ENCODE peak calls at places on chromosome 5, in four cellular contexts. F is IMR-90, G is mesendoderm, B is H1. L is an unnamed sample.

GRCh38 chr5:138595396-138595795 is 20.2 kb upstream of the HSPA9 start:
- DNase-seq in B (no peak), G (peak; percentile 46), F (no peak), L (no peak)

GRCh38 chr5:79795764-79796398 is 106.2 kb downstream of the CMYA5 start:
- DNase-seq in F (no peak), B (no peak), G (no peak), L (no peak)

GRCh38 chr5:7678057-7678456 is 172.9 kb downstream of the CFAP90 start:
- DNase-seq in F (no peak), B (no peak), G (no peak), L (no peak)

GRCh38 chr5:151082976-151083651 is 2.3 kb upstream of the TNIP1 start:
- DNase-seq in F (peak; percentile 36), B (no peak), G (no peak), L (no peak)

GRCh38 chr5:83281658-83282057 is 189.9 kb upstream of the VCAN start:
- DNase-seq in B (no peak), F (peak; percentile 35), G (no peak), L (no peak)

GRCh38 chr5:171162602-171163001 is 146.4 kb upstream of the TLX3 start:
- DNase-seq in B (peak; percentile 72), F (peak; percentile 25), G (peak; percentile 73), L (peak; percentile 76)

GRCh38 chr5:15601274-15601673 is 101.3 kb downstream of the FBXL7 start:
- DNase-seq in F (peak; percentile 13), B (no peak), G (peak; percentile 38), L (no peak)

GRCh38 chr5:68290260-68290674 is 74.7 kb downstream of the PIK3R1 start:
- DNase-seq in F (peak; percentile 54), G (no peak), B (no peak), L (no peak)

GRCh38 chr5:469752-470483 is 26.9 kb downstream of the EXOC3 start:
- DNase-seq in F (no peak), G (no peak), B (no peak), L (no peak)

GRCh38 chr5:39132128-39132447 is 57.9 kb upstream of the RICTOR start:
- DNase-seq in B (no peak), F (no peak), G (no peak), L (no peak)

GRCh38 chr5:11904270-11904906 is at the start of gene CTNND2:
- DNase-seq in G (peak; percentile 92), F (no peak), B (peak; percentile 87), L (peak; percentile 85)
- H4K8ac ChIP-seq in G (no peak within 1 kb of the TSS), F (no peak within 1 kb of the TSS), B (no peak within 1 kb of the TSS), L (no peak within 1 kb of the TSS)

GRCh38 chr5:103541114-103541513 is 21.5 kb downstream of the NUDT12 start:
- DNase-seq in G (no peak), F (no peak), B (no peak), L (no peak)
- H3K56ac ChIP-seq in G (no peak overlapping the region), F (no peak overlapping the region), B (no peak overlapping the region), L (no peak overlapping the region)

DNA sequence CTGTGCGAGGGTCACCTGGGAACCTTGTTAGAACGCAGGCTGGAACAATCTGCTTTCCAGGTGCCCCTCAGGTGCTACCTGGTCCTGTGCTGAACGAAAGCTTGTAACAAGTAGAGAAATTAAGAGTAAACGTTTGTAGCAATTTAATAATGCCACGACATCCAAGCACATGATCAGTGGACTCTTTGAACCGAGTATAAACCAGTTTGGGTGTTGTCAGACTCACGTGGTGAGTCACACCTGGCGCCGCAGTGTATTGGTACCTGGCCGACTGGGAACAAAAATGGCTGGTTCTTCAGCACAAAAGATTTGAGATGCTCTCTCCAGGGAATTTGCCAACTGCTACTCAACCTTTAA is 913 bp upstream of the MYO10 start:
- DNase-seq in B (no peak), F (no peak), G (no peak), L (no peak)
- H4K8ac ChIP-seq in B (no peak overlapping the region), F (peak overlapping the region; percentile 92), G (no peak overlapping the region), L (no peak overlapping the region)

DNA sequence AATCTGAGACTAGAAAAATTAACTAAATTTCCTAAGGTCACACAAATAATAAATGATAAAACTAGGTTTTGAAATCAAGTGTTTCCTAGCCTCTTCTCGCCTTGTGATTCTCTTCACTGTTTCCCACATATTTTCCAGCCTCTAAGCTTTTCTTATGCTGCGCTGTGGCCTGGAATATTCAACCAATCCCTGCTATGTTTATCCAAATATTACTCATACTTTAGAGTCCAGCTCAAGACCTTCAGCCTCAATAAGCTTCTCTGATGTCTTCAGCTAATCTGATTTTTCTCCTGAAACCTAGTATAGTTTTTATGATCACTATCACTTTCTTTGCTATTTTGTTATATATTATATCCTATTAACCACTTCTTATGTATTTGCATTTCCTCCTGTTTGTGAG is 303.1 kb upstream of the CDH6 start:
- DNase-seq in B (no peak), F (peak; percentile 39), G (no peak), L (no peak)
- H3K56ac ChIP-seq in B (no peak overlapping the region), F (no peak overlapping the region), G (no peak overlapping the region), L (no peak overlapping the region)

GRCh38 chr5:95646569-95647330 is at the start of gene RFESD:
- DNase-seq in B (peak; percentile 97), G (peak; percentile 99), F (peak; percentile 93), L (peak; percentile 99)
- H4K8ac ChIP-seq in B (peak within 1 kb of the TSS; percentile 45), G (no peak within 1 kb of the TSS), F (peak within 1 kb of the TSS; percentile 86), L (no peak within 1 kb of the TSS)

L was measured in H9.